ENCODE peak calls at places on chromosomes 3 and 15, in seven cellular contexts. Q, Y, I, T, Z, S and D are unnamed samples.

GRCh38 chr3:73409405-73409804 is 215.3 kb downstream of the PDZRN3 start:
- DNase-seq in Q (no peak), Y (no peak), I (peak), T (no peak), Z (no peak), S (no peak), D (no peak)

GRCh38 chr3:13086594-13086993 is 13.4 kb upstream of the IQSEC1 start:
- DNase-seq in Q (no peak), Y (no peak), I (no peak), T (no peak), Z (no peak), S (peak), D (no peak)

GRCh38 chr15:74928771-74929198 is 9.1 kb downstream of the COX5A start:
- DNase-seq in Q (no peak), Y (no peak), I (no peak), T (no peak), Z (no peak), S (no peak), D (no peak)

GRCh38 chr15:60584355-60585023 is 105.5 kb upstream of the ICE2 start:
- DNase-seq in Q (no peak), Y (no peak), I (no peak), T (no peak), Z (no peak), S (no peak), D (no peak)

GRCh38 chr3:40924559-40925058 is 274.7 kb upstream of the CTNNB1 start:
- DNase-seq in Q (no peak), Y (no peak), I (no peak), T (no peak), Z (no peak), S (no peak), D (no peak)

GRCh38 chr3:184005981-184006507 is 11.6 kb downstream of the ABCC5 start:
- DNase-seq in Q (peak), Y (peak), I (peak), T (no peak), Z (no peak), S (peak), D (no peak)

GRCh38 chr3:20141841-20142240 is 44.2 kb downstream of the SGO1 start:
- DNase-seq in Q (peak), Y (no peak), I (no peak), T (no peak), Z (no peak), S (no peak), D (no peak)

GRCh38 chr3:195147649-195148121 is 123.3 kb downstream of the XXYLT1 start:
- DNase-seq in Q (no peak), Y (no peak), I (no peak), T (no peak), Z (peak), S (no peak), D (no peak)

GRCh38 chr15:94259121-94259776 is 27.9 kb downstream of the MCTP2 start:
- DNase-seq in Q (no peak), Y (peak), I (no peak), T (no peak), Z (no peak), S (peak), D (no peak)

GRCh38 chr3:30707825-30708224 is 101.4 kb downstream of the TGFBR2 start:
- DNase-seq in Q (no peak), Y (no peak), I (no peak), T (no peak), Z (no peak), S (no peak), D (no peak)